ENCODE peak calls at places on chromosomes 4 and X, in five cellular contexts. V is H7, R is stomach, J is endothelial cell, W is ecto neural progenitor cell. U is an unnamed sample.

GRCh38 chr4:129043523-129043922 is 49.8 kb downstream of the SCLT1 start:
- DNase-seq in V (no peak), R (no peak), J (no peak), W (no peak), U (no peak)

GRCh38 chr4:73870778-73871177 is 1.6 kb downstream of the CXCL1 start:
- DNase-seq in V (no peak), R (no peak), J (no peak), W (no peak), U (no peak)

GRCh38 chrX:115494133-115494532 is 66.8 kb upstream of the PLS3 start:
- DNase-seq in V (no peak), R (no peak), J (no peak), W (no peak), U (no peak)

GRCh38 chrX:2710041-2710471 is 19.0 kb downstream of the CD99 start:
- DNase-seq in V (no peak), R (no peak), J (no peak), W (no peak), U (peak)

GRCh38 chr4:40065010-40065409 is 8.4 kb downstream of the N4BP2 start:
- DNase-seq in V (no peak), R (no peak), J (no peak), W (no peak), U (no peak)

GRCh38 chrX:151700581-151700980 is 5.3 kb downstream of the PRRG3 start:
- DNase-seq in V (no peak), R (no peak), J (no peak), W (no peak), U (no peak)

GRCh38 chr4:122639181-122639580 is 18.3 kb upstream of the IL21 start:
- DNase-seq in V (no peak), R (no peak), J (no peak), W (no peak), U (no peak)

GRCh38 chrX:28659269-28659668 is 72.0 kb downstream of the IL1RAPL1 start:
- DNase-seq in V (peak), R (no peak), J (peak), W (no peak), U (peak)

GRCh38 chrX:39935414-39936064 is 162.2 kb downstream of the BCOR start:
- DNase-seq in V (peak), R (no peak), J (no peak), W (no peak), U (peak)

GRCh38 chr4:38782452-38783108 is at the start of gene TLR10:
- DNase-seq in V (peak), R (peak), J (peak), W (no peak), U (peak)

GRCh38 chrX:118884552-118885138 is 61.0 kb downstream of the ZCCHC12 start:
- DNase-seq in V (no peak), R (no peak), J (no peak), W (no peak), U (no peak)

GRCh38 chr4:4837921-4838601 is 21.4 kb upstream of the MSX1 start:
- DNase-seq in V (no peak), R (peak), J (no peak), W (peak), U (peak)

GRCh38 chr4:153261431-153261830 is 57.2 kb downstream of the TRIM2 start:
- DNase-seq in V (no peak), R (no peak), J (no peak), W (no peak), U (no peak)

GRCh38 chrX:92260102-92260501 is 480.9 kb downstream of the PCDH11X start:
- DNase-seq in V (peak), R (no peak), J (no peak), W (no peak), U (peak)

GRCh38 chr4:85557016-85557901 is 82.3 kb downstream of the ARHGAP24 start:
- DNase-seq in V (no peak), R (no peak), J (no peak), W (no peak), U (no peak)

GRCh38 chrX:22033818-22034217 is 1.7 kb downstream of the PHEX start:
- DNase-seq in V (no peak), R (no peak), J (no peak), W (no peak), U (no peak)

GRCh38 chrX:94329182-94329581 is 655.2 kb downstream of the FAM133A start:
- DNase-seq in V (no peak), R (no peak), J (no peak), W (no peak), U (no peak)

GRCh38 chr4:126582737-126583136 is 1050.0 kb upstream of the INTU start:
- DNase-seq in V (no peak), R (no peak), J (peak), W (no peak), U (peak)

GRCh38 chr4:1018147-1019020 is 7.0 kb downstream of the FGFRL1 start:
- DNase-seq in V (peak), R (no peak), J (no peak), W (no peak), U (no peak)

GRCh38 chr4:138632856-138633255 is 382.7 kb upstream of the NOCT start:
- DNase-seq in V (no peak), R (no peak), J (no peak), W (no peak), U (no peak)

GRCh38 chr4:152967942-152968341 is 31.8 kb downstream of the FHDC1 start:
- DNase-seq in V (no peak), R (no peak), J (no peak), W (no peak), U (no peak)

GRCh38 chr4:82905205-82905604 is 4.7 kb downstream of the THAP9 start:
- DNase-seq in V (no peak), R (no peak), J (no peak), W (no peak), U (no peak)

GRCh38 chr4:177301127-177301639 is 8.5 kb upstream of the NEIL3 start:
- DNase-seq in V (no peak), R (no peak), J (no peak), W (no peak), U (no peak)

U was measured in ELF-1.